ENCODE peak calls at places on chromosomes 13 and 19, in nine cellular contexts. I is heart left ventricle, L is NB4, X is gastrocnemius medialis, M is uterus, J is IMR-90, Z is tibial nerve, A is A549, K is transverse colon. Y is an unnamed sample.

GRCh38 chr19:10173527-10173926 is 21.2 kb downstream of the DNMT1 start:
- DNase-seq in I (no peak), Z (no peak), X (no peak), L (peak), A (peak), J (peak), M (no peak), K (no peak), Y (no peak)

GRCh38 chr13:51726446-51727185 is 77.3 kb downstream of the DHRS12 start:
- DNase-seq in J (peak), I (no peak), M (no peak), L (no peak), A (no peak), Z (no peak), X (no peak), K (no peak), Y (no peak)

GRCh38 chr19:55189424-55189823 is 9.3 kb upstream of the SYT5 start:
- DNase-seq in I (peak), A (peak), Z (no peak), L (no peak), J (peak), X (peak), M (peak), K (peak), Y (no peak)

GRCh38 chr13:111241006-111241755 is 79.3 kb upstream of the TEX29 start:
- DNase-seq in I (no peak), X (no peak), K (no peak), J (no peak), Z (no peak), L (no peak), A (no peak), M (no peak), Y (no peak)

GRCh38 chr13:98997051-98997730 is 19.3 kb upstream of the DOCK9 start:
- DNase-seq in I (no peak), K (no peak), J (no peak), X (no peak), Z (no peak), A (no peak), M (no peak), L (no peak), Y (no peak)

GRCh38 chr13:51797664-51798488 is 6.1 kb downstream of the DHRS12 start:
- DNase-seq in L (peak), M (peak), K (peak), X (no peak), A (peak), I (no peak), Z (no peak), J (peak), Y (no peak)

GRCh38 chr13:112142401-112142930 is 75.5 kb downstream of the SOX1 start:
- DNase-seq in L (no peak), K (no peak), Z (no peak), A (no peak), I (no peak), X (no peak), J (no peak), M (no peak), Y (no peak)

GRCh38 chr19:2413159-2413558 is 14.2 kb downstream of the TIMM13 start:
- DNase-seq in J (no peak), M (no peak), A (no peak), X (no peak), Z (no peak), K (no peak), L (no peak), I (no peak), Y (no peak)

GRCh38 chr13:99220199-99220931 is 19.7 kb downstream of the UBAC2 start:
- DNase-seq in X (no peak), M (no peak), A (no peak), Z (no peak), J (no peak), K (no peak), I (no peak), L (peak), Y (no peak)

GRCh38 chr19:399370-399769 is 9.6 kb downstream of the C2CD4C start:
- DNase-seq in I (no peak), Z (no peak), K (no peak), A (no peak), M (peak), X (no peak), L (no peak), J (no peak), Y (no peak)

GRCh38 chr19:1675633-1676350 is 23.4 kb upstream of the TCF3 start:
- DNase-seq in J (no peak), I (peak), M (no peak), Z (no peak), A (no peak), L (no peak), X (no peak), K (no peak), Y (no peak)

GRCh38 chr13:110005563-110005962 is 219.2 kb upstream of the IRS2 start:
- DNase-seq in J (no peak), M (no peak), A (no peak), Z (no peak), K (no peak), L (no peak), X (no peak), I (no peak), Y (no peak)

GRCh38 chr13:95140502-95140901 is 160.7 kb downstream of the ABCC4 start:
- DNase-seq in M (no peak), I (no peak), X (no peak), A (no peak), L (no peak), Z (no peak), K (no peak), J (no peak), Y (no peak)

GRCh38 chr19:47229674-47230121 is 1.3 kb downstream of the BBC3 start:
- DNase-seq in J (peak), M (no peak), I (no peak), A (peak), K (peak), Z (peak), X (no peak), L (peak), Y (no peak)

GRCh38 chr13:90493667-90494066 is 853.8 kb upstream of the MIR17HG start:
- DNase-seq in I (no peak), X (no peak), L (no peak), J (no peak), M (no peak), A (no peak), Z (no peak), K (no peak), Y (no peak)

DNA sequence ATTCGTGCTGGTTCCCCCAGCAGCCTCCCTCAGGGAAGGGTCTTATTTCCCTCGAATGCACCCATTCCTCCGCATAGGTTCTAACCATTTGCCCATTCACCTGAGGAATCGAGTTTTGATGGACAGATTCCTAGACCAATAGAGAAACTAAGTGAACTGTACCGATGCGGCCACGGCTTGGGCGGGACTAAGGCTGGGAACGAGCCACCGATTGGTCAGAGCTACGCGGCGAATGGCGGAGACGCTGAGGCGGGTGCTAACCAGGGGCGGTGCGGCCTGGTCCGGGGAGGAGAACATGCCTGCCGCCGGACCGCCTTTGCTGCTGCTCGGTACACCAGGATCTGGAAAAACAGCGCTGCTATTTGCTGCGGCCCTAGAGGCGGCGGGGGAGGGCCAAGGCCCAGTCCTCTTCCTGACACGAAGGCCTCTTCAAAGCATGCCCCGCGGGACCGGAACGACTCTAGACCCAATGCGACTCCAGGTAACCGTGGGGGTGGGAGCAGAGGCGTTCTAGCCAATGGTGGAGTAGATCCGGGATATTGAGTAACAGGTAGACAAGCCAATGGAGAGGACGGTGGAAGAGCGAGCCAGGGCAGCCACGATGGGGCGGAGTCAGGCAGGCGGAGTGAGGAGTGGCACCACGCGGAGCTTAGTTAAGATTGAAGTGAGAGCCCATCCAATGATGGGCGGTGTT is at the start of gene SWSAP1:
- DNase-seq in M (peak), A (peak), I (peak), J (peak), K (peak), X (peak), Z (peak), L (peak), Y (peak)
- TF ChIP-seq POLR2A in M (no peak), A (peak), I (no peak), J (peak), K (peak), X (peak), Z (no peak), L (peak), Y (no peak)

DNA sequence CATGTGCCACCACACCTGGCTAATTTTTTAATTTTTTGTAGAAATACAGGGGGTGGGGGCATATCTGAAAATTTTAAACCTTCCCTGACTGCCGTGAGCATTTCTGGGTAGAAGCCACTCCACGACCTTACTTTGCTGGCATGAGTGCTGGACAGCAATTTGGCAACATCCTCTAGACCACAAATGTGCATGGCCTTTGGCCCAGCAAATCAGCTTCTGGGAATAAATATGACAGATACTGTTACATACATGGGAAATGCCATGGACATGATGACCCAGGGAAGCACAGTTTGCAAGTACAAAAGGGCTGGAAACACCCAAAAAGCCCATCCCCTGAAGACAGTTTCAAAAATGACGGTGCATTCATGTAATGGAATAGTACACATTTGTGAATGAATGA is 3.2 kb upstream of the PVR start:
- DNase-seq in A (no peak), J (peak), L (no peak), X (peak), Z (no peak), M (no peak), I (no peak), K (no peak), Y (no peak)
- TF ChIP-seq POLR2A in A (no peak), J (no peak), L (no peak), X (no peak), Z (no peak), M (no peak), I (no peak), K (no peak), Y (no peak)

GRCh38 chr13:40376867-40377266 is 289.6 kb downstream of the FOXO1 start:
- DNase-seq in K (no peak), I (no peak), J (no peak), L (peak), X (no peak), A (no peak), M (peak), Z (no peak), Y (no peak)
- TF ChIP-seq POLR2A in K (no peak), I (no peak), J (no peak), L (no peak), X (no peak), A (no peak), M (no peak), Z (no peak), Y (no peak)

GRCh38 chr19:13832096-13832495 is 36.9 kb downstream of the ZSWIM4 start:
- DNase-seq in L (no peak), M (no peak), K (no peak), A (peak), Z (no peak), X (no peak), I (no peak), J (no peak), Y (no peak)

GRCh38 chr19:13834308-13834790 is 39.1 kb downstream of the ZSWIM4 start:
- DNase-seq in K (no peak), X (no peak), M (no peak), J (peak), Z (no peak), I (no peak), L (no peak), A (peak), Y (no peak)

GRCh38 chr19:13830761-13831481 is 35.7 kb downstream of the ZSWIM4 start:
- DNase-seq in L (peak), M (peak), I (no peak), J (no peak), K (no peak), A (peak), X (no peak), Z (no peak), Y (no peak)

GRCh38 chr19:13833330-13834265 is 38.4 kb downstream of the ZSWIM4 start:
- DNase-seq in L (peak), M (peak), X (peak), K (peak), A (peak), J (peak), Z (peak), I (peak), Y (peak)

DNA sequence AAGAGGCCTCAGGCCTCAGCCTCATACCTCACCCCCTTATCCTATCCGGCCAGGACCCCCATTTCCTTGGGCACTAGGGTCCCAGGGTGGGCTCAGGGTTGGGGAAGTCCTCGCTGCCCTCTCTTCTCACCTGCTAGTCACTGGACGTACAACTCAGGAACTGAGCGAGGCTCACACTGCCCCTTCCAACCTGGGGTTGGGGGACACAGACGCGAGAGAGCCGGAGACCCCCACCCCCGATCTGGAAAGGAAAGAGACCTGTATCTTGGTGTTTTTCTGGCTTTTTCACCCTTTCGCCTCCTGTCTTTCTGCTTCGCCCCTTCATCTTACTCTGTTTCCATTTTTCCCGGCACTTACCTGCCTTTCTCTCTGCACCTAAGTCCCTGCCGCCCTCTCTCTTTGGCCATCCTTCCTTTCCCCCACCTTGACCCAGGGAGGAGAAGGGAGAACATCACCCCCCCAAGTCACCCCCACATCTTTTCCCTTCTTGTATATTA is 36.4 kb downstream of the ZSWIM4 start:
- DNase-seq in A (peak), X (no peak), Z (no peak), I (no peak), K (no peak), J (no peak), M (no peak), L (no peak), Y (no peak)
- TF ChIP-seq POLR2A in A (no peak), X (no peak), Z (no peak), I (no peak), K (no peak), J (peak), M (no peak), L (no peak), Y (no peak)

GRCh38 chr19:18910010-18910409 is 9.2 kb downstream of the COPE start:
- DNase-seq in J (no peak), K (no peak), M (no peak), L (no peak), I (no peak), Z (no peak), X (no peak), A (no peak), Y (no peak)

GRCh38 chr19:18913466-18913865 is 5.7 kb downstream of the COPE start:
- DNase-seq in L (no peak), A (no peak), K (no peak), X (no peak), Z (no peak), I (no peak), M (no peak), J (no peak), Y (no peak)

GRCh38 chr19:18915639-18916038 is 3.5 kb downstream of the COPE start:
- DNase-seq in Z (no peak), L (peak), K (peak), J (peak), I (no peak), A (peak), X (peak), M (no peak), Y (no peak)

GRCh38 chr19:18910801-18911436 is 8.3 kb downstream of the COPE start:
- DNase-seq in K (no peak), X (no peak), J (no peak), I (no peak), Z (no peak), M (no peak), L (no peak), A (no peak), Y (no peak)

DNA sequence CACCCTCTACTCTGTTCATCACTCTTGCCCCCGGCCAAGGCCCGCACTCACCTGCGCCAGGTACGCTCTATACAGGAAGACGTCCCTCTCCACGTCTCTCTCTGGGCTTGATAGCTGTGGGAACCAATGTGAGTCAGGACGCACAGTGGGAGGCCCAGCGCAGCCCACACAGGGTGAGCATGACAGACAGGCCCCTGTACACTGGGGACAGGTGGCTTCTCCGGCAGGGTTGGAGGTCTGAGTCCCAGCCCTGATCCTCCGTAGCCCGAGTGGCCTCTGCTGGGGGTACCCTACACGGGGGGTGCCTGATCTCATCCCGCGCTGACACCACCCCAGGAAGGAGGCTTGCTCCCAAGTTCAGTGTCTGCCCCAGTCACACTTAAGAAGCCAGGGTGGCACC is 6.3 kb downstream of the COPE start:
- DNase-seq in A (no peak), I (no peak), M (no peak), X (no peak), L (no peak), J (no peak), K (no peak), Z (no peak), Y (no peak)
- TF ChIP-seq POLR2A in A (no peak), I (no peak), M (no peak), X (no peak), L (no peak), J (no peak), K (no peak), Z (no peak), Y (no peak)

DNA sequence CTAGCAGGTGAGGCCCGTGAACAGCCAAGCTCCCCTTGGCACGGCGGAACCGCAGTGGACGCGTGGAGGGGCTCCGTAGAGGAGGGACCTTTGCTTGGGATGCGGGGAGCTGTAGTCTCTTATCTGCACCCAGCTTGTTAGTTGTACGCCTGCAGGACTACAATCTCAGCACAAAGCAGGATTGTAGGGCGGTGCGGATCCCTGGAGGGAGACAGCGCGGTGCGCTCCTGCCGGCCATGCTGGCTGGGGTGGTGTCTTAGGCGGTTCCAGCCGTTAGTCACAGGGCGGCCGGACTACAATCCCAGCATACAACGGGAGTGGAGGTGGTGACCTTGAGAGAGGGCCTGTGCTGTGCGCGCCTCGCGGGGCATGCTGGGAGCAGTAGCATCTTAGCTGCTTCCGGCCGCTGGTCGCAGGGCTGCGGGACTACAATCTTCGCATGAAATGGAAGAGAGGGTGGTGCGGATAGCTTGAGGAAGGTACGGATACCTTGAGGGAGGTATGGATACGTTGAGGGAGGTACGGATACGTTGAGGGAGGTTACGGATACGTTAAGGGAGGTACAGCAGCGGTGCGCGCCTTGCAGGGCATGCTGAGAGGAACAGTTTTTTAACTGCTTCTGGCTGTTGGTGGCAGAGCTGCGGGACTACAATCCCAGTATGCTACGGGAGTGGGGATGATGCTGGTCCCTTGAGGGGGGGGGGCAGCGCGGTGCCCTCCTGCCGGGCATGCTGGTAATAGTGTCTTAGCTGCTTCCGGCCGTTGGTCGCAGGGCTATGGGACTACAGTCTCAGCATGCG is 1419.1 kb downstream of the UQCRFS1 start:
- DNase-seq in M (peak), J (peak), A (peak), K (peak), X (peak), L (peak), I (peak), Z (peak), Y (peak)
- TF ChIP-seq POLR2A in M (peak), J (no peak), A (peak), K (peak), X (peak), L (peak), I (peak), Z (peak), Y (peak)